ENCODE peak calls at places on chromosomes 5 and 9, in four cellular contexts. L is GM12878, W is HepG2, E is H1. T is an unnamed sample.

GRCh38 chr9:70110194-70111041 is 66.8 kb downstream of the MAMDC2 start:
- DNase-seq in L (no peak), W (no peak), E (no peak), T (no peak)

GRCh38 chr5:62214701-62215100 is 91.3 kb upstream of the KIF2A start:
- DNase-seq in L (no peak), W (no peak), E (no peak), T (no peak)

GRCh38 chr5:112883192-112883591 is 22.1 kb downstream of the SRP19 start:
- DNase-seq in L (no peak), W (no peak), E (no peak), T (no peak)

GRCh38 chr5:141343242-141343952 is at the start of gene PCDHGA3:
- DNase-seq in L (no peak), W (no peak), E (no peak), T (no peak)

GRCh38 chr5:155733935-155734334 is 593.0 kb upstream of the SGCD start:
- DNase-seq in L (no peak), W (no peak), E (no peak), T (no peak)

GRCh38 chr5:113900831-113901230 is 387.3 kb downstream of the YTHDC2 start:
- DNase-seq in L (no peak), W (no peak), E (no peak), T (no peak)

GRCh38 chr5:142014911-142015584 is 2.2 kb upstream of the GNPDA1 start:
- DNase-seq in L (no peak), W (peak; percentile 65), E (no peak), T (no peak)

GRCh38 chr9:93233033-93233432 is 49.1 kb downstream of the WNK2 start:
- DNase-seq in L (no peak), W (no peak), E (no peak), T (no peak)

GRCh38 chr5:90549223-90549622 is 9.4 kb upstream of the ADGRV1 start:
- DNase-seq in L (no peak), W (no peak), E (no peak), T (no peak)

GRCh38 chr5:90747175-90747574 is 188.6 kb downstream of the ADGRV1 start:
- DNase-seq in L (no peak), W (no peak), E (no peak), T (peak; percentile 2)

DNA sequence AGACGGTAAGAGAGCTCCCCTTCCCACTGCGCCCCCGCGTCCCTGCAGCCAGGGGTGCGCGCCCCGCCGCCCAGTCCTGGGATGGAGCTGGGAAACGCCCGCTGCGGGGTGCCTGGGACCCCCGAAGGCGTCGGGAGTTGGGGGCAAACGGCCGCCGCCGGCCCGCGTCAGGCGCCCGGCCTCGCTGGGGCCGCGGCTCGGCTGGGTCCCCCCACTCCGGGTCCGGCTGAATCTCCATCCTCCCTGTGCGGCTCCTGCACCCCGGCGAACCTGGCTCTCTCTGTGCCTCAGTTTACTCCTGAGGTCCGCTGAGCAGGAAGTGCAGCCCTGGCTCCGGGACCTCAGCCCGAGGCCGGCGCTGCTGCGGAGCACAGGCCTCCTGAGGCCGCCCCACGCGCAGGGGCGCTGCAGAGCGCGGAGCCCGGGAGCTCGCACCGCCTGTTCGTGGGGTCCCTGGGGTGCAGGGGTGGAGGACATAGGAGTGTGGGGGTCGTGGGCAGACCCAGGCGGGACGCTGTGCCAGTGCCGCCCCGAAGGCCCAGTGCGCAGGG is 13.9 kb upstream of the TMEM250 start:
- DNase-seq in L (no peak), W (no peak), E (no peak), T (no peak)
- H3K9me3 ChIP-seq in L (no peaks in the 10 kb centered on the region), W (no peaks in the 10 kb centered on the region), E (no peaks in the 10 kb centered on the region), T (no peaks in the 10 kb centered on the region)

GRCh38 chr5:16120579-16120978 is 59.0 kb downstream of the MARCHF11 start:
- DNase-seq in L (no peak), W (no peak), E (no peak), T (no peak)
- H3K27me3 ChIP-seq in L (no peaks in the 10 kb centered on the region), W (no peaks in the 10 kb centered on the region), E (no peaks in the 10 kb centered on the region), T (no peaks in the 10 kb centered on the region)

GRCh38 chr5:169874626-169875025 is 105.7 kb downstream of the INSYN2B start:
- DNase-seq in L (no peak), W (no peak), E (no peak), T (no peak)

GRCh38 chr5:169876376-169876775 is 103.9 kb downstream of the INSYN2B start:
- DNase-seq in L (no peak), W (no peak), E (no peak), T (no peak)

GRCh38 chr5:169875091-169875727 is 105.1 kb downstream of the INSYN2B start:
- DNase-seq in L (no peak), W (no peak), E (no peak), T (no peak)

GRCh38 chr5:169871816-169872215 is 108.5 kb downstream of the INSYN2B start:
- DNase-seq in L (no peak), W (no peak), E (no peak), T (no peak)

GRCh38 chr5:169873642-169874041 is 106.7 kb downstream of the INSYN2B start:
- DNase-seq in L (no peak), W (no peak), E (no peak), T (peak; percentile 5)
- TF ChIP-seq SUZ12 in L (no peak), W (no peak), E (no peak), T (no peak)

GRCh38 chr5:8473827-8474568 is 605.0 kb downstream of the MTRR start:
- DNase-seq in L (no peak), W (no peak), E (no peak), T (peak; percentile 77)

GRCh38 chr5:8474569-8474930 is 605.6 kb downstream of the MTRR start:
- DNase-seq in L (no peak), W (no peak), E (no peak), T (no peak)

GRCh38 chr5:8473016-8473415 is 604.1 kb downstream of the MTRR start:
- DNase-seq in L (no peak), W (no peak), E (no peak), T (no peak)

DNA sequence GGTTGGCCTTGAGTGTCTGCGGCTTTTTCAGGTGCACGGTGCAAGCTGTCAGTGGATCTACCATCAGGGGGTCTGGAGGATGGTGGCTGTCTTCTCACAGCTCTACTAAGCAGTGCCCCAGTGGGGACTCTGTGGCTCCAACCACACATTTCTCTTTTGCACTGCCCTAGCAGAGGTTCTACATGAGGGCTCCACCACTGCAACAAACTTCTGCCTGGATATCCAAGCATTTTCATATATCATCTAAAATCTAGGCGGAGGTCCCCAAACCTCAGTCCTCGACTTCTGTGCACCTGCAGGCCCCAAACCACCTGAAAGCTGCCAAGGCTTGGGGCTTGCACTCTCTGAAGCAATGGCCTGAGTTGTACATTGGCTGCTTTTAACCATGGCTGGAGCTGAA is 601.5 kb downstream of the MTRR start:
- DNase-seq in L (no peak), W (no peak), E (no peak), T (no peak)
- H3K9me3 ChIP-seq in L (no peaks in the 10 kb centered on the region), W (peaks cover 77% of the 10 kb centered on the region), E (peaks cover 23% of the 10 kb centered on the region), T (peaks cover 28% of the 10 kb centered on the region)

GRCh38 chr5:122258241-122258640 is 53.8 kb upstream of the SNCAIP start:
- DNase-seq in L (no peak), W (no peak), E (no peak), T (no peak)
- H3K27me3 ChIP-seq in L (no peaks in the 10 kb centered on the region), W (no peaks in the 10 kb centered on the region), E (no peaks in the 10 kb centered on the region), T (no peaks in the 10 kb centered on the region)

GRCh38 chr5:1511037-1511436 is 12.7 kb downstream of the LPCAT1 start:
- DNase-seq in L (no peak), W (no peak), E (no peak), T (no peak)
- TF ChIP-seq SUZ12 in L (no peak), W (no peak), E (no peak), T (no peak)

GRCh38 chr5:177374211-177374610 is 10.0 kb upstream of the SLC34A1 start:
- DNase-seq in L (no peak), W (no peak), E (no peak), T (no peak)
- H3K9me3 ChIP-seq in L (no peaks in the 10 kb centered on the region), W (no peaks in the 10 kb centered on the region), E (no peaks in the 10 kb centered on the region), T (no peaks in the 10 kb centered on the region)

GRCh38 chr9:124493794-124494479 is 13.3 kb downstream of the NR5A1 start:
- DNase-seq in L (no peak), W (no peak), E (no peak), T (no peak)

GRCh38 chr9:124492818-124493217 is 14.4 kb downstream of the NR5A1 start:
- DNase-seq in L (no peak), W (no peak), E (no peak), T (no peak)

GRCh38 chr9:124491049-124491975 is 15.9 kb downstream of the NR5A1 start:
- DNase-seq in L (no peak), W (no peak), E (no peak), T (no peak)

GRCh38 chr9:124495105-124496074 is 11.8 kb downstream of the NR5A1 start:
- DNase-seq in L (no peak), W (no peak), E (no peak), T (no peak)

GRCh38 chr9:124493218-124493617 is 14.0 kb downstream of the NR5A1 start:
- DNase-seq in L (no peak), W (no peak), E (no peak), T (no peak)
- H3K27me3 ChIP-seq in L (no peaks in the 10 kb centered on the region), W (no peaks in the 10 kb centered on the region), E (no peaks in the 10 kb centered on the region), T (no peaks in the 10 kb centered on the region)